ENCODE peak calls at places on chromosomes 4 and X, in nine cellular contexts. F, X, O, D, J, M, A, R and V are unnamed samples.

GRCh38 chr4:152635876-152636275 is 43.9 kb downstream of the TMEM154 start:
- DNase-seq in F (no peak), X (no peak), O (no peak), D (no peak), J (no peak), M (no peak), A (no peak), R (no peak), V (no peak)

GRCh38 chrX:53332204-53332603 is 50.8 kb upstream of the IQSEC2 start:
- DNase-seq in F (no peak), X (no peak), O (no peak), D (no peak), J (no peak), M (no peak), A (no peak), R (no peak), V (no peak)

GRCh38 chr4:5037553-5038551 is 13.4 kb upstream of the STK32B start:
- DNase-seq in F (no peak), X (no peak), O (peak; percentile 96), D (no peak), J (no peak), M (no peak), A (peak; percentile 24), R (no peak), V (no peak)

GRCh38 chrX:13721819-13722527 is 12.4 kb downstream of the TRAPPC2 start:
- DNase-seq in F (peak; percentile 7), X (no peak), O (no peak), D (no peak), J (no peak), M (no peak), A (no peak), R (no peak), V (no peak)

GRCh38 chrX:57951666-57952319 is 41.5 kb upstream of the ZXDA start:
- DNase-seq in F (no peak), X (no peak), O (no peak), D (no peak), J (no peak), M (no peak), A (peak; percentile 26), R (no peak), V (no peak)

GRCh38 chr4:36243355-36244256 is 708 bp downstream of the ARAP2 start:
- DNase-seq in F (peak; percentile 76), X (peak; percentile 59), O (peak; percentile 25), D (peak; percentile 36), J (peak; percentile 65), M (no peak), A (peak; percentile 55), R (peak; percentile 54), V (peak; percentile 35)

GRCh38 chrX:108224727-108225455 is 133.3 kb downstream of the ATG4A start:
- DNase-seq in F (no peak), X (no peak), O (peak; percentile 41), D (no peak), J (peak; percentile 72), M (no peak), A (no peak), R (no peak), V (no peak)

GRCh38 chr4:32147446-32148064 is 1427.4 kb downstream of the PCDH7 start:
- DNase-seq in F (no peak), X (no peak), O (no peak), D (no peak), J (no peak), M (no peak), A (no peak), R (no peak), V (no peak)

GRCh38 chr4:11198516-11199305 is 230.0 kb downstream of the HS3ST1 start:
- DNase-seq in F (no peak), X (no peak), O (no peak), D (no peak), J (no peak), M (no peak), A (no peak), R (no peak), V (no peak)

GRCh38 chr4:73520821-73521220 is 39.3 kb downstream of the AFM start:
- DNase-seq in F (no peak), X (no peak), O (peak; percentile 91), D (no peak), J (no peak), M (no peak), A (no peak), R (no peak), V (no peak)

GRCh38 chr4:52870225-52870624 is 8.1 kb downstream of the RASL11B start:
- DNase-seq in F (no peak), X (no peak), O (peak; percentile 50), D (no peak), J (no peak), M (no peak), A (no peak), R (no peak), V (no peak)

GRCh38 chr4:86307432-86307831 is 52.4 kb downstream of the MAPK10 start:
- DNase-seq in F (no peak), X (no peak), O (no peak), D (no peak), J (no peak), M (no peak), A (no peak), R (no peak), V (no peak)

GRCh38 chr4:1449833-1450741 is 43.8 kb upstream of the NKX1-1 start:
- DNase-seq in F (no peak), X (no peak), O (no peak), D (no peak), J (no peak), M (no peak), A (no peak), R (no peak), V (no peak)

GRCh38 chr4:121554377-121554776 is 142.4 kb downstream of the ANXA5 start:
- DNase-seq in F (no peak), X (no peak), O (no peak), D (no peak), J (no peak), M (no peak), A (no peak), R (no peak), V (no peak)

GRCh38 chr4:93658443-93658842 is 170.1 kb upstream of the ATOH1 start:
- DNase-seq in F (no peak), X (no peak), O (no peak), D (no peak), J (no peak), M (no peak), A (no peak), R (no peak), V (no peak)

GRCh38 chr4:133910165-133910564 is 291.4 kb downstream of the PABPC4L start:
- DNase-seq in F (no peak), X (no peak), O (no peak), D (no peak), J (no peak), M (no peak), A (no peak), R (no peak), V (no peak)

GRCh38 chr4:82833696-82834313 is 35.2 kb upstream of the SCD5 start:
- DNase-seq in F (no peak), X (no peak), O (peak; percentile 78), D (no peak), J (no peak), M (no peak), A (peak; percentile 27), R (no peak), V (no peak)

GRCh38 chr4:113783289-113783688 is 21.8 kb upstream of the CAMK2D start:
- DNase-seq in F (no peak), X (no peak), O (no peak), D (no peak), J (no peak), M (no peak), A (no peak), R (no peak), V (no peak)

GRCh38 chrX:10045327-10046000 is 78.3 kb downstream of the CLDN34 start:
- DNase-seq in F (no peak), X (peak; percentile 61), O (no peak), D (no peak), J (no peak), M (no peak), A (no peak), R (no peak), V (no peak)

GRCh38 chrX:9948406-9948805 is 18.8 kb upstream of the CLDN34 start:
- DNase-seq in F (no peak), X (no peak), O (no peak), D (no peak), J (peak; percentile 4), M (no peak), A (no peak), R (no peak), V (no peak)